ENCODE peak calls at places on chromosome 5, in six cellular contexts. X is endothelial cell of umbilical vein, Z is IMR-90, A is colonic mucosa, C is mesendoderm, W is mesenchymal stem cell. Q is an unnamed sample. For H3K4me1, the result is how much of the 10 kb centered on the place peaks cover.

GRCh38 chr5:174235993-174236528 is 190.6 kb downstream of the NSG2 start:
- DNase-seq in X (no peak), Z (no peak), A (no peak), C (no peak), W (no peak), Q (no peak)

GRCh38 chr5:65197899-65198776 is 283.6 kb downstream of the ADAMTS6 start:
- DNase-seq in X (no peak), Z (no peak), A (no peak), C (peak), W (no peak), Q (no peak)

GRCh38 chr5:159886312-159886711 is 30.0 kb upstream of the ADRA1B start:
- DNase-seq in X (no peak), Z (no peak), A (no peak), C (no peak), W (no peak), Q (no peak)

GRCh38 chr5:71533614-71534013 is 53.5 kb upstream of the MCCC2 start:
- DNase-seq in X (peak), Z (peak), A (no peak), C (peak), W (peak), Q (no peak)

GRCh38 chr5:145543968-145544367 is 291.2 kb downstream of the PRELID2 start:
- DNase-seq in X (no peak), Z (no peak), A (peak), C (no peak), W (no peak), Q (no peak)

GRCh38 chr5:94849324-94849723 is 230.9 kb downstream of the SLF1 start:
- DNase-seq in X (no peak), Z (no peak), A (no peak), C (peak), W (no peak), Q (no peak)

GRCh38 chr5:26649000-26649399 is 389.4 kb downstream of the CDH9 start:
- DNase-seq in X (no peak), Z (no peak), A (no peak), C (no peak), W (no peak), Q (no peak)

GRCh38 chr5:90590-91547 is 1.1 kb upstream of the PLEKHG4B start:
- DNase-seq in X (no peak), Z (no peak), A (no peak), C (peak), W (no peak), Q (peak)

GRCh38 chr5:175162036-175162435 is 281.9 kb downstream of the DRD1 start:
- DNase-seq in X (no peak), Z (no peak), A (no peak), C (no peak), W (no peak), Q (no peak)

GRCh38 chr5:34045996-34046395 is 3.0 kb upstream of the C1QTNF3 start:
- DNase-seq in X (no peak), Z (peak), A (no peak), C (no peak), W (no peak), Q (no peak)

GRCh38 chr5:41112486-41113455 is 41.6 kb upstream of the MROH2B start:
- DNase-seq in X (no peak), Z (peak), A (no peak), C (no peak), W (peak), Q (no peak)

DNA sequence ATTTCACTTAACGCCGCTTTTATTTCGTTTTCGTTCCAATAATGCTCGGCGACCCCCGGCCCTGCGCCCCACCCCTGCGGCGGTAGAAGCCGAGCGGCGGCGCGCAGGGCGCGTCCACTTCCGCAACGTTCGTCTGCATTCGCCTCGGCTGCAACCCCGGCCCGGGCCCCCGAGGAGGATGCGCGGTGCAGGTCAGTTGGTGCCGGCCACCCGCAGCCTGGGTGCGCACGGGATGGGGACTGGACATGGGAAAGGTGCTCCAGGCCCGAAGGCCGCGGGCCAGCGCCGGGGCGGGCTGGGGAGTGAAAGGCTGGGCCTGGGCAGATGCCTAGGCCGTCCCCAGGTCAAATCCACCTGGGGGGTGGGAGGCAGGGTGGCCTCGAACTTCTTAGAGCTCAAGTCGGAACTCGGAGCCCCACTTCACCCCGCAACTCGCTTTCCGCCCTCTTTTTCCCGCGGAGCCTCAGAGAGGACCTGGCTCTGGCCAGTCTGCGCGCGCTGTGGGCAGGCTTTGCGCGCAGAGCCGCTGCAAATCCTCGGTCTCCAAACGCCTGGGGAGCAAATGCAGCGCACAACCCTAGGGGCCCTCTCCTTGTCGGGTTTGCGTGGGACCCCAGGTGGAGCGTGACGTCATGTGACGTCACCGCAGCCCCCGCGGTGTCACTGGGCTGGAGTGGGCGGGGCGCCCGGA is 3.2 kb downstream of the TLX3 start:
- DNase-seq in X (no peak), Z (no peak), A (no peak), C (no peak), W (peak), Q (peak)
- H3K4me3 ChIP-seq in X (no peak), Z (no peak), A (no peak), C (no peak), W (no peak), Q (no peak)

GRCh38 chr5:157554180-157555030 is 21.2 kb downstream of the ADAM19 start:
- DNase-seq in X (peak), Z (no peak), A (no peak), C (no peak), W (no peak), Q (no peak)
- H3K9ac ChIP-seq in X (peak), Z (no peak), A (no peak), C (no peak), W (no peak), Q (no peak)

GRCh38 chr5:98936948-98937715 is 8.3 kb upstream of the CHD1 start:
- DNase-seq in X (no peak), Z (no peak), A (no peak), C (no peak), W (no peak), Q (no peak)

GRCh38 chr5:98933446-98934072 is 4.8 kb upstream of the CHD1 start:
- DNase-seq in X (no peak), Z (no peak), A (no peak), C (no peak), W (no peak), Q (no peak)

GRCh38 chr5:98934581-98934980 is 5.8 kb upstream of the CHD1 start:
- DNase-seq in X (no peak), Z (peak), A (no peak), C (no peak), W (peak), Q (no peak)

GRCh38 chr5:98938459-98938858 is 9.7 kb upstream of the CHD1 start:
- DNase-seq in X (peak), Z (peak), A (no peak), C (no peak), W (peak), Q (no peak)

GRCh38 chr5:98935206-98935605 is 6.4 kb upstream of the CHD1 start:
- DNase-seq in X (no peak), Z (no peak), A (no peak), C (no peak), W (no peak), Q (no peak)
- H3K4me1 ChIP-seq in X (under half), Z (under half), A (under half), C (under half), W (under half), Q (under half)

GRCh38 chr5:77797133-77797532 is 21.0 kb upstream of the TBCA start:
- DNase-seq in X (no peak), Z (peak), A (no peak), C (no peak), W (no peak), Q (no peak)
- H3K4me3 ChIP-seq in X (no peak), Z (no peak), A (no peak), C (no peak), W (no peak), Q (no peak)

DNA sequence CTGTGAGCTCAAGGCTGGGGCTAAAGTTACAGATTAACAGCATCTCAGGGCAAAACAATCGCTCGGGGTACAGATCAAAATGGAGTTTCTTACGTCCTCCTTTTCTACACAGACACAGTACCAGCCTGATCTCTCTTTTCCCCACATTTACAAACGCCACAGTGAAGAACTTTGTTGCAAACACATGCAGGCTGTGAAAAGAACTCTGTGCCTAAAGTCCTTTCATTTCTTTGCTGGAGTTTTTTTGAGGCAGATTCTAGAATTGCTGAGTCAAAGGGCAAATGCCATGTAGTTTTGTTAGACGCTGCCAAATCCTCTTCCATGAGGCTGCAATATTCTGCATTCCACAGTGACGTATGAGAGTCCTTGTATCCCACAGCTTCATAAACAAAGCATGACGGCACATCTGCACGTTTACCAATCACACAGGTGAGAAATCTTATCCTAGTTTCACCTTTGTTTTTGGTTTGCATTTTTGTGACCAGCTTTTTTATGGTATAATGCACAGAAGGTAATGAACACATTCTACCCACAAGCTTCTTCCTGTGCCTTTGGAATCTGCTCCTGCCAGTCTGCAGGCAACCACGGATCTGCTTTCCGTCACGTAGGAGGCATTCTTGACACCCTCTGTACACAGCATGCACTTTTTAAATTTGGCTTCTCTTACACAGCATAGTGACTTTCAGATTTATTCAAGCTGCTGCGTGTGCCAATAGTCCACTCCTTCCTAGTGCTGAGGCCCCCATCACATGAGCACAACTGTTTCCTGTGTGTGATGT is 44.6 kb upstream of the LPCAT1 start:
- DNase-seq in X (peak), Z (peak), A (no peak), C (no peak), W (peak), Q (no peak)
- H3K9ac ChIP-seq in X (no peak), Z (peak), A (no peak), C (no peak), W (peak), Q (no peak)

GRCh38 chr5:172858990-172859811 is 25.1 kb downstream of the ERGIC1 start:
- DNase-seq in X (peak), Z (peak), A (peak), C (no peak), W (peak), Q (peak)

GRCh38 chr5:172862165-172862801 is 28.2 kb downstream of the ERGIC1 start:
- DNase-seq in X (peak), Z (peak), A (no peak), C (no peak), W (peak), Q (no peak)

GRCh38 chr5:172860520-172861443 is 26.7 kb downstream of the ERGIC1 start:
- DNase-seq in X (peak), Z (peak), A (peak), C (no peak), W (no peak), Q (peak)

GRCh38 chr5:172859966-172860365 is 25.9 kb downstream of the ERGIC1 start:
- DNase-seq in X (no peak), Z (no peak), A (no peak), C (no peak), W (no peak), Q (no peak)

DNA sequence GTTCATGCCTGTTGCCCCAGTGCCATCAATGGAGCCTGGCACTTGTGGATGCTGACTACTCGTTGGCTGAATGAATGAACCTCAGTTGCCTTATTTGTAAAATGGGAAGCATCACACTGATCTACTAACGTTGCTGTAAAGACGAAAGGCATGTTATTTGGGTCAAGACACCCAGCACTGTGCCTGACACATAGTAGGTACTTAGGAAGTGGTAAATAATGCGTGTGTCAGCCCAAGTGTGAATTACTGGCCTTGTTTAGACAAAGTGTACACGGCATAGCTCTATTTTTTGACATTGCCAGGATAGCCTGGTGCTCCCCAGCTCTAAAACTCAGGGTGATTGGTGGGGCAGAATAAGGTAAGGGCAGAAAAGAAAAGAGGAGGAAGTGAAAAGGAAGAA is 27.4 kb downstream of the ERGIC1 start:
- DNase-seq in X (no peak), Z (no peak), A (no peak), C (no peak), W (no peak), Q (no peak)
- H3K4me1 ChIP-seq in X (under half), Z (under half), A (under half), C (under half), W (under half), Q (under half)

GRCh38 chr5:12772276-12772675 is 868.0 kb upstream of the CTNND2 start:
- DNase-seq in X (no peak), Z (no peak), A (no peak), C (peak), W (no peak), Q (no peak)
- H3K4me3 ChIP-seq in X (no peak), Z (no peak), A (no peak), C (no peak), W (no peak), Q (no peak)

DNA sequence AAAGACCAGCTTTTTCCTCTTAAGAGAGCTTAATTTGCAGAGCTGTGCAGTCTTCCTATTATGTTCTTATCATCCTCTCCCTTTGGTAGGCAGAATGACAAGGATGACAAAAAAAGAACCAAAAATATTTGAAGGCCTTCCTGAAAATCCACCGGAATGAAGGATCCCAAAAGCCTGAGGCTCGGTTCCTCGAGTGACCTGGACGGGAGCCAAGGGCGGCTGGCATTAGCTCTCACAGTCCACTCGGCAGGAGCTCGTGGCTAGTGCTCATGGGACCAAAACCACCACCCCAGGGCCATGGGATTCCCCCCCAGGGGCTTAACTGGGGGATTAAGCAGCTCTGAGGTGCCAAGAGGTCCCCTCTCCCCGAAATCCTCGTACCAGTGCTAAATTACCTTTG is 645 bp upstream of the PDZD2 start:
- DNase-seq in X (no peak), Z (no peak), A (no peak), C (no peak), W (peak), Q (no peak)
- H3K9ac ChIP-seq in X (no peak), Z (no peak), A (no peak), C (peak), W (peak), Q (peak)